ENCODE peak calls at places on chromosomes 12 and 14, in ten cellular contexts. V, P, B, L, A, Z, Q, G, S and M are unnamed samples.

GRCh38 chr12:5872745-5873144 is 72.3 kb downstream of the ANO2 start:
- DNase-seq in V (no peak), P (peak; percentile 20), B (no peak), L (no peak), A (no peak), Z (no peak), Q (no peak), G (peak; percentile 21), S (peak; percentile 3), M (no peak)

GRCh38 chr12:58252914-58253313 is 311.5 kb downstream of the ATP23 start:
- DNase-seq in V (no peak), P (no peak), B (no peak), L (no peak), A (peak; percentile 40), Z (no peak), Q (no peak), G (no peak), S (no peak), M (no peak)

GRCh38 chr14:53452005-53452678 is 299.0 kb upstream of the DDHD1 start:
- DNase-seq in V (no peak), P (no peak), B (no peak), L (no peak), A (no peak), Z (no peak), Q (no peak), G (no peak), S (no peak), M (no peak)

GRCh38 chr12:121718653-121719239 is 6.2 kb downstream of the TMEM120B start:
- DNase-seq in V (no peak), P (no peak), B (no peak), L (no peak), A (peak; percentile 39), Z (no peak), Q (no peak), G (no peak), S (no peak), M (no peak)

GRCh38 chr12:2284857-2285256 is 232.1 kb downstream of the CACNA1C start:
- DNase-seq in V (peak; percentile 60), P (peak; percentile 73), B (no peak), L (peak; percentile 86), A (peak; percentile 19), Z (no peak), Q (no peak), G (peak; percentile 92), S (peak; percentile 77), M (no peak)

GRCh38 chr12:68178184-68178583 is 18.6 kb upstream of the IFNG start:
- DNase-seq in V (no peak), P (no peak), B (no peak), L (no peak), A (peak; percentile 23), Z (no peak), Q (no peak), G (no peak), S (no peak), M (no peak)

GRCh38 chr14:26175659-26176058 is 422.2 kb downstream of the NOVA1 start:
- DNase-seq in V (no peak), P (no peak), B (no peak), L (no peak), A (no peak), Z (no peak), Q (no peak), G (peak; percentile 15), S (no peak), M (no peak)

GRCh38 chr12:5047729-5048128 is 4.0 kb downstream of the KCNA5 start:
- DNase-seq in V (no peak), P (no peak), B (no peak), L (no peak), A (no peak), Z (no peak), Q (no peak), G (no peak), S (no peak), M (no peak)

GRCh38 chr14:24155100-24155499 is 6.0 kb upstream of the IRF9 start:
- DNase-seq in V (no peak), P (no peak), B (no peak), L (no peak), A (no peak), Z (no peak), Q (no peak), G (no peak), S (no peak), M (no peak)

GRCh38 chr12:51293693-51294092 is 23.5 kb upstream of the SMAGP start:
- DNase-seq in V (no peak), P (peak; percentile 15), B (no peak), L (no peak), A (peak; percentile 52), Z (no peak), Q (no peak), G (no peak), S (no peak), M (no peak)

GRCh38 chr12:132209654-132210222 is 65.5 kb downstream of the NOC4L start:
- DNase-seq in V (no peak), P (no peak), B (no peak), L (no peak), A (no peak), Z (no peak), Q (no peak), G (no peak), S (no peak), M (no peak)

GRCh38 chr14:64726585-64726890 is 22.3 kb downstream of the PLEKHG3 start:
- DNase-seq in V (no peak), P (peak; percentile 60), B (no peak), L (no peak), A (peak; percentile 96), Z (no peak), Q (no peak), G (peak; percentile 56), S (no peak), M (no peak)

GRCh38 chr14:99671230-99672224 is 12.6 kb upstream of the CYP46A1 start:
- DNase-seq in V (no peak), P (no peak), B (no peak), L (no peak), A (no peak), Z (no peak), Q (no peak), G (no peak), S (no peak), M (no peak)

GRCh38 chr12:105358789-105359188 is 28.3 kb downstream of the C12orf75 start:
- DNase-seq in V (no peak), P (no peak), B (no peak), L (no peak), A (no peak), Z (no peak), Q (no peak), G (no peak), S (no peak), M (no peak)

GRCh38 chr12:49496417-49497360 is 42.1 kb upstream of the KCNH3 start:
- DNase-seq in V (no peak), P (no peak), B (no peak), L (no peak), A (no peak), Z (no peak), Q (no peak), G (no peak), S (no peak), M (no peak)

GRCh38 chr12:18492372-18493025 is 231.2 kb downstream of the PIK3C2G start:
- DNase-seq in V (no peak), P (peak; percentile 72), B (no peak), L (peak; percentile 64), A (peak; percentile 40), Z (no peak), Q (no peak), G (no peak), S (peak; percentile 78), M (no peak)

GRCh38 chr14:68104518-68104917 is 284.9 kb downstream of the RAD51B start:
- DNase-seq in V (no peak), P (peak; percentile 91), B (no peak), L (peak; percentile 83), A (peak; percentile 94), Z (no peak), Q (peak; percentile 29), G (no peak), S (peak; percentile 69), M (no peak)

GRCh38 chr12:120015313-120015712 is 26.3 kb downstream of the BICDL1 start:
- DNase-seq in V (no peak), P (no peak), B (no peak), L (no peak), A (no peak), Z (no peak), Q (no peak), G (no peak), S (no peak), M (no peak)

GRCh38 chr12:99059824-99060526 is 414.9 kb downstream of the APAF1 start:
- DNase-seq in V (no peak), P (no peak), B (peak; percentile 23), L (peak; percentile 25), A (no peak), Z (no peak), Q (peak; percentile 19), G (peak; percentile 25), S (peak; percentile 8), M (no peak)

GRCh38 chr14:66234411-66234810 is 251.8 kb upstream of the CCDC196 start:
- DNase-seq in V (no peak), P (no peak), B (no peak), L (no peak), A (no peak), Z (no peak), Q (no peak), G (no peak), S (no peak), M (no peak)

GRCh38 chr12:18250313-18250916 is 10.9 kb upstream of the PIK3C2G start:
- DNase-seq in V (no peak), P (peak; percentile 76), B (no peak), L (peak; percentile 84), A (peak; percentile 75), Z (no peak), Q (no peak), G (peak; percentile 93), S (peak; percentile 84), M (no peak)

GRCh38 chr12:54004063-54004840 is 4.3 kb downstream of the HOXC9 start:
- DNase-seq in V (no peak), P (no peak), B (no peak), L (no peak), A (no peak), Z (no peak), Q (no peak), G (no peak), S (no peak), M (no peak)
- TF ChIP-seq CTCF in V (no peak), P (no peak), B (no peak), L (no peak), A (no peak), Z (no peak), Q (peak; percentile 26), G (no peak), S (no peak), M (no peak)

GRCh38 chr12:12985817-12986408 is 14.2 kb downstream of the HEBP1 start:
- DNase-seq in V (no peak), P (peak; percentile 17), B (no peak), L (peak; percentile 45), A (peak; percentile 47), Z (no peak), Q (no peak), G (peak; percentile 91), S (peak; percentile 23), M (no peak)
- TF ChIP-seq CTCF in V (no peak), P (peak; percentile 43), B (no peak), L (peak; percentile 69), A (peak; percentile 59), Z (peak; percentile 60), Q (peak; percentile 59), G (peak; percentile 85), S (peak; percentile 65), M (peak; percentile 37)

GRCh38 chr14:29749327-29749726 is 178.3 kb downstream of the PRKD1 start:
- DNase-seq in V (no peak), P (peak; percentile 83), B (no peak), L (peak; percentile 51), A (no peak), Z (no peak), Q (peak; percentile 28), G (no peak), S (peak; percentile 79), M (no peak)
- TF ChIP-seq CTCF in V (no peak), P (no peak), B (no peak), L (peak; percentile 9), A (no peak), Z (no peak), Q (no peak), G (no peak), S (no peak), M (no peak)

GRCh38 chr14:89399594-89400068 is 17.4 kb downstream of the FOXN3 start:
- DNase-seq in V (no peak), P (peak; percentile 96), B (no peak), L (peak; percentile 91), A (peak; percentile 12), Z (no peak), Q (peak; percentile 50), G (peak; percentile 97), S (peak; percentile 87), M (no peak)
- TF ChIP-seq CTCF in V (no peak), P (peak; percentile 5), B (no peak), L (no peak), A (no peak), Z (no peak), Q (no peak), G (no peak), S (no peak), M (no peak)